ENCODE peak calls at places on chromosomes 12 and 14, in nine cellular contexts. Y is AG09309; O is body of pancreas; A is CD8-positive, alpha-beta T cell; V is cardiac fibroblast; B is coronary artery; G is kidney epithelial cell; J is heart right ventricle; Q is transverse colon. X is an unnamed sample.

GRCh38 chr14:44989497-44990440 is 27.8 kb downstream of the TOGARAM1 start:
- DNase-seq in Y (no peak), O (no peak), A (no peak), V (no peak), B (no peak), G (no peak), J (no peak), Q (no peak), X (no peak)

GRCh38 chr14:34650786-34651584 is 21.0 kb upstream of the SNX6 start:
- DNase-seq in Y (peak), O (peak), A (no peak), V (peak), B (no peak), G (peak), J (no peak), Q (no peak), X (no peak)

GRCh38 chr12:49750027-49750977 is 8.9 kb downstream of the TMBIM6 start:
- DNase-seq in Y (peak), O (no peak), A (peak), V (peak), B (no peak), G (peak), J (no peak), Q (no peak), X (no peak)

GRCh38 chr14:23047042-23047634 is 5.1 kb downstream of the PSMB11 start:
- DNase-seq in Y (no peak), O (no peak), A (no peak), V (peak), B (no peak), G (no peak), J (peak), Q (no peak), X (no peak)

GRCh38 chr12:49626169-49626835 is 2.9 kb downstream of the PRPF40B start:
- DNase-seq in Y (no peak), O (no peak), A (no peak), V (peak), B (no peak), G (no peak), J (no peak), Q (no peak), X (no peak)

GRCh38 chr14:95504135-95505029 is 12.1 kb downstream of the SYNE3 start:
- DNase-seq in Y (no peak), O (no peak), A (no peak), V (peak), B (no peak), G (no peak), J (no peak), Q (no peak), X (no peak)

GRCh38 chr12:68794653-68795253 is 13.2 kb upstream of the MDM2 start:
- DNase-seq in Y (no peak), O (no peak), A (no peak), V (peak), B (no peak), G (no peak), J (no peak), Q (no peak), X (no peak)

GRCh38 chr14:21795456-21795855 is 121.8 kb upstream of the OR4E1 start:
- DNase-seq in Y (no peak), O (no peak), A (no peak), V (no peak), B (no peak), G (no peak), J (no peak), Q (no peak), X (no peak)

GRCh38 chr12:72540811-72541210 is 268.6 kb downstream of the TRHDE start:
- DNase-seq in Y (no peak), O (no peak), A (no peak), V (no peak), B (no peak), G (no peak), J (no peak), Q (no peak), X (no peak)

GRCh38 chr12:6766651-6767300 is 613 bp downstream of the PTMS start:
- DNase-seq in Y (no peak), O (peak), A (peak), V (peak), B (no peak), G (no peak), J (peak), Q (peak), X (peak)

GRCh38 chr14:55707365-55707804 is 127.4 kb downstream of the KTN1 start:
- DNase-seq in Y (peak), O (no peak), A (no peak), V (peak), B (no peak), G (no peak), J (no peak), Q (no peak), X (no peak)

GRCh38 chr14:94021001-94021400 is 5.1 kb upstream of the OTUB2 start:
- DNase-seq in Y (no peak), O (no peak), A (no peak), V (peak), B (no peak), G (peak), J (no peak), Q (no peak), X (no peak)

GRCh38 chr14:104888489-104889373 is 23.7 kb downstream of the CEP170B start:
- DNase-seq in Y (no peak), O (peak), A (peak), V (no peak), B (no peak), G (no peak), J (no peak), Q (no peak), X (no peak)

GRCh38 chr14:98234208-98234607 is 1037.8 kb downstream of the BCL11B start:
- DNase-seq in Y (no peak), O (no peak), A (no peak), V (no peak), B (no peak), G (peak), J (no peak), Q (no peak), X (no peak)

GRCh38 chr12:51592034-51592705 is 1.1 kb downstream of the SCN8A start:
- DNase-seq in Y (peak), O (no peak), A (no peak), V (peak), B (no peak), G (no peak), J (no peak), Q (no peak), X (no peak)

GRCh38 chr12:51589557-51590176 is 1.4 kb upstream of the SCN8A start:
- DNase-seq in Y (no peak), O (no peak), A (no peak), V (no peak), B (no peak), G (no peak), J (no peak), Q (no peak), X (no peak)

GRCh38 chr12:51591020-51591901 is at the start of gene SCN8A:
- DNase-seq in Y (no peak), O (peak), A (peak), V (peak), B (no peak), G (no peak), J (peak), Q (peak), X (no peak)

GRCh38 chr12:51589060-51589459 is 2.0 kb upstream of the SCN8A start:
- DNase-seq in Y (no peak), O (no peak), A (no peak), V (no peak), B (no peak), G (no peak), J (no peak), Q (no peak), X (no peak)

DNA sequence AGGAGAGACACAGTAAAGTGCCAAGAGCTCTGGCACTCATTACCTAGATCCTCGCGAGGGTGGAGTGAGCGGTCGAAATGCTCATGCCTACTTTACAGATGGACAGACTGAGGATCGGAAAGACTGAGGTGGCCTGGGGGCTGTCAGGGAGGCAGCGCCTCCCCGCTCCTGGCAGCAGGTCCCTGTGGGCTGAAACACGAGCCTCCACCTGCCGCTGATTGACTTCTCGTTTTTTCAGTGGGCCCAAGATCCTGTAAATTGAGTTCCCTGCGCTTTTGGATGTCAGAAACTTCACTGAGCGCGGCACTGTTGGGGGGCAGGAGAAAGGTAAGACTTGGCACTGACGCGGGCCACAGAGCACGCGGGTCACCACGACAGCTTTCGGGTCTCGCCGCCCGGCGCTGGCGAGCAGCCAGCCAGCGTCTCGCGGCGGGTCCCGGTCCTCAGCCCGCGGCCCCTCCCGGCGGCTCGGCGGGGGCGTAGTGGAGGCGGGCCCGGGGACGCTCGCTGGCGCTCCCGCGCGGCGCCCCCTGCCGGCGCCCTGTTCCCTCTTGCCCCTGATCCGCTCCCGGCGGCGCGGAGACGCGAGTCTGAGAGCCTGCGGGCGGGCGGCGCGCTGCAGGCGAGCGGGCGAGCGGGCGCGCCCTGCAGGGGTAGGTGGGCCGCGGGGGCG is 550 bp upstream of the SCN8A start:
- DNase-seq in Y (peak), O (peak), A (peak), V (peak), B (no peak), G (no peak), J (peak), Q (peak), X (no peak)
- H3K4me3 ChIP-seq in Y (peak), O (no peak), A (peak), V (peak), B (peak), G (peak), J (peak), Q (no peak), X (peak)

DNA sequence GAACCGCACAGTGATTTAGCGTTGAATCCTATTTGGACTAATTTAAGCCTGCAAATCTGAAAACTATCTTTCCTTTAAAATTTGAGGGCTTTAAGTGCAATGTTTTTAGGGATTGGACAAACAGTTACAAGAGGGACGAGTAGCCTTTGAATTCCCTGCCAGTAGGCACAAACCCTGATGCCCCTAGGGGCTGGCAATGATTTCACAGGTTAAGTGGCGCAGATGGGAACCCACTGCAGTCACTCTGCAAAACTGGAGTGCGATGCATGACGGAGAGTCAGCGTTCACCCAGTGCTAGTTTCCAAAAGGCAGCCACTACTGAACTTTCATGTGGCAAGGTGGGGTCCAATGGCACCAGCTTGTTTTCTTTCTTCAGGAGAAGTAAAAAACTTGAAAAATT is 99.4 kb upstream of the FRMD6 start:
- DNase-seq in Y (no peak), O (no peak), A (no peak), V (no peak), B (no peak), G (no peak), J (no peak), Q (no peak), X (no peak)
- TF ChIP-seq CTCF in Y (no peak), O (no peak), A (no peak), V (peak), B (no peak), G (peak), J (no peak), Q (no peak), X (no peak)

GRCh38 chr14:54220697-54221431 is 175.9 kb upstream of the CDKN3 start:
- DNase-seq in Y (no peak), O (no peak), A (no peak), V (no peak), B (no peak), G (no peak), J (no peak), Q (no peak), X (no peak)

GRCh38 chr14:54221432-54221803 is 175.4 kb upstream of the CDKN3 start:
- DNase-seq in Y (no peak), O (no peak), A (no peak), V (no peak), B (no peak), G (no peak), J (no peak), Q (no peak), X (no peak)

GRCh38 chr14:54221971-54222370 is 174.8 kb upstream of the CDKN3 start:
- DNase-seq in Y (no peak), O (no peak), A (no peak), V (no peak), B (no peak), G (no peak), J (no peak), Q (no peak), X (no peak)

GRCh38 chr14:54219281-54220121 is 177.3 kb upstream of the CDKN3 start:
- DNase-seq in Y (no peak), O (no peak), A (no peak), V (no peak), B (no peak), G (no peak), J (no peak), Q (no peak), X (no peak)

DNA sequence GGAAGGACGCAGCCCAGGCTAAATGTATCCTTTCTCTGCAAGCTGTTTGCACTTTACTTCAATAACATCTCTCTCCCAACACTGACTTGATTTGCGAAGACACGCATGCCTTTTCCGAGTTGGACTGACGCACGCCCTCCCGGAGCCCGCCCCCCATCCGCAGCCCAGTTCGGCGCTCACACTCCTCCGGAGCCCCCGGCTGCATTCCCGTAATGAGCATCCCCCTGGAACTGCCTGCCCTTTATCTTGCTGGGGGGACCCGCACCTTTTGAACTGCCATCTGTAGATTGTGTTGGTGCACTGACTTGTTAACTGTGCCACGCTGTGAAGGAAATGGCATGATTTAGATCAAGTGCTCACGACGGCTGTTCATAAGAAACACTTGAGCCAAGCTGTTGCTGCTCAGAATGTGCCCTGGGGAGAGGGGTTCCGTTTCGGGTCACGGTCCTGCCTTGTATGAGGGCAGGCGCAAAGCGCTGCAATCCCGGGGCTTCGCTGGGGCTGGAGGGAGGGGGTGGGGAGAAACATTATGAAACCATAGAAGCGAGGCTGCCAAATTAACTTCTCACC is 176.6 kb upstream of the CDKN3 start:
- DNase-seq in Y (no peak), O (no peak), A (no peak), V (no peak), B (no peak), G (no peak), J (peak), Q (no peak), X (no peak)
- H3K4me3 ChIP-seq in Y (peak), O (no peak), A (no peak), V (peak), B (peak), G (peak), J (peak), Q (no peak), X (peak)

DNA sequence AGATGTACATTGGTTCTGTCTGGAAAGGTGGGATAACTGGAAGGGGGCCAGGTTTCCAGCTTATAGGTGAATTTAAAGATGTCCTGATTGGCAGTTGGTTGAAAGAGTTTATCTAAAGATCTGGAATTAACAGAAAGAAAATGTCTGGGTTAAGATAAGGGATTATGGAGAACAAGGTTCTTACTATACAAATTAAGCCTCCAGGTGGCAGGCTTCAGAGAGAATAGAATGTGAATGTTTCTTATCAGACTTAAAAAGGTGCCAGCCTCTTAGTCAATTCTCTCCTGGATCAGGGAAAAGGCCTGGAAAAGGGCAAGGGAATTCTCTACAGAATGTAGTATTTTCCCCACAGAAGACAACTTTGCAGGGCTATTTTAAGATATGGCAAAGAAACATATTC is 53.1 kb downstream of the CNTN1 start:
- DNase-seq in Y (no peak), O (no peak), A (no peak), V (no peak), B (no peak), G (no peak), J (no peak), Q (no peak), X (no peak)
- TF ChIP-seq CTCF in Y (no peak), O (no peak), A (no peak), V (no peak), B (no peak), G (no peak), J (no peak), Q (no peak), X (no peak)

DNA sequence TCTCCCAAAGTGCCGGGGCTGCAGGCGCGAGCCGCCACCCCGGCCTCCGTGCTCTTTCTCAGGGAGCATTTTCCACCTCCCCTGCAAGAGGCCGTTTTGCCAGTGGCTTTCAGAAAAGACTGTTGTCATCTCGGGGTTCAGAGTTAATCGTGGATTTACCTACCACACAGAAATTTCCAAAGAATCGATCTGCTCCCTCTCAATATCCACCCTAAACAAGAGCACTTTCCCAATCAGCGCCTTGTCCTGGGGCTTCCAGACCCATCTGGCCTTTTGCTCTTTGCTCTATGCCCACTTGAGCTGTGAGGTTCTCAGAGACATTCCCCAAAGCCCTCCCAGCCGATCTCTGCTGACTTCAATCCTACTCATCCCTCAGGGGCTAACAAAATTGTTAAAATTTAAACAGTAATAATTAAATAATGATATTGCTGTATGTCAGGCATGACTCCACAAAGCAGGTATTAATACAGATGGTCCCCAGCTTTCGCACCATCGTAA is 86.6 kb downstream of the NINJ2 start:
- DNase-seq in Y (no peak), O (no peak), A (no peak), V (no peak), B (no peak), G (no peak), J (peak), Q (no peak), X (no peak)
- H3K4me3 ChIP-seq in Y (no peak), O (no peak), A (peak), V (no peak), B (peak), G (no peak), J (no peak), Q (no peak), X (no peak)

GRCh38 chr14:20742132-20742531 is 3.6 kb upstream of the EDDM3A start:
- DNase-seq in Y (no peak), O (no peak), A (no peak), V (no peak), B (no peak), G (no peak), J (no peak), Q (no peak), X (no peak)
- TF ChIP-seq CTCF in Y (no peak), O (no peak), A (no peak), V (no peak), B (no peak), G (no peak), J (no peak), Q (no peak), X (no peak)

GRCh38 chr12:121465921-121466799 is 66.2 kb downstream of the RNF34 start:
- DNase-seq in Y (no peak), O (no peak), A (peak), V (peak), B (no peak), G (no peak), J (no peak), Q (peak), X (no peak)
- H3K4me3 ChIP-seq in Y (peak), O (no peak), A (peak), V (peak), B (peak), G (peak), J (peak), Q (peak), X (peak)

GRCh38 chr12:16046266-16046665 is 135.1 kb downstream of the DERA start:
- DNase-seq in Y (no peak), O (no peak), A (no peak), V (no peak), B (no peak), G (no peak), J (no peak), Q (no peak), X (no peak)

GRCh38 chr12:16048511-16048910 is 137.4 kb downstream of the DERA start:
- DNase-seq in Y (no peak), O (no peak), A (no peak), V (no peak), B (no peak), G (no peak), J (no peak), Q (no peak), X (no peak)

GRCh38 chr12:16037533-16037932 is 126.4 kb downstream of the DERA start:
- DNase-seq in Y (no peak), O (no peak), A (no peak), V (no peak), B (no peak), G (no peak), J (no peak), Q (no peak), X (no peak)

DNA sequence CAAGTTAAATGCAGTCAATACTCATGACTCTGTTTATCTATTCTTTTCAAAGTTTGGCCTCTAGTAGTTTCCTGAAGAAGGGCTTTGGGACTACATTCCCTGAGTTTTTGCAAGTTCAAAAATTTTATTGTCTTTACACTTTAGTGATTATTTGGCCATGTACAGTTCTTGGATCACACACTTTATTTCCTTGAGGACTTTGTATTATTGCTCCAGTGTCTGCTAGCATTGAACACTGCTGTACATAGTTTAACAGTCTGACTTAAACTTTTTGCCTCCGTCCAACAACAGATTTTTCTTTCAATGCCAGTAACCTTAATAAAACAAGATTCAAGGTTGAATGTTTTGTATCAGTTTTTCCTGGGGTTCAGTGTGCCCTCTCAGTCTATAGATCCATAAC is 132.3 kb downstream of the DERA start:
- DNase-seq in Y (no peak), O (no peak), A (no peak), V (no peak), B (no peak), G (no peak), J (no peak), Q (no peak), X (no peak)
- TF ChIP-seq CTCF in Y (no peak), O (no peak), A (no peak), V (no peak), B (no peak), G (no peak), J (no peak), Q (no peak), X (no peak)

DNA sequence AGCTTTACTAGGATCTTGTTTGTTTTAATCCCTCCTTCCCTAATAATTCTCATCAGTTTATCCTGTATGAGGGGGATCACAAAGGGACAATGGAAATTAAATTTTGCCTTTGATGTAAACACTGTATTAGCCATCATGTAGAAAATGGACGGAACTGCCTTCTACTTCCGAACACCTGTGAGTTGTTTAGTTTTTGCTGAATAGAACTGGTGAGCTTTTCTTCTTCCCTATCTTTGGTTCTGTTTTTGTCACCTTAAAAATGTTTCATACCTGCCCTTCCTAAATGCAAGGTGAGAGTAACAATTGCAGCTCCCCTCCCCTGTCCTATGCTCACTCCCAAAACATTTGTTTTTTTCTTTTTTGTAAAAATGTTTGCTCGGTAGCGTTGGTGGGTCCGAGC is 7.6 kb downstream of the FOXA1 start:
- DNase-seq in Y (no peak), O (no peak), A (no peak), V (no peak), B (no peak), G (no peak), J (no peak), Q (no peak), X (no peak)
- H3K4me3 ChIP-seq in Y (no peak), O (no peak), A (no peak), V (no peak), B (no peak), G (no peak), J (no peak), Q (no peak), X (no peak)